ENCODE peak calls at places on chromosomes 11 and 22, in seven cellular contexts. E, T, P, S, M, L and H are unnamed samples.

GRCh38 chr11:35324183-35324582 is 95.2 kb downstream of the SLC1A2 start:
- DNase-seq in T (no peak), L (no peak), M (no peak), E (no peak), P (no peak), S (no peak), H (no peak)

GRCh38 chr22:50698546-50698945 is 25.9 kb downstream of the SHANK3 start:
- DNase-seq in S (no peak), E (no peak), P (no peak), M (no peak), L (peak; percentile 19), T (no peak), H (no peak)

GRCh38 chr11:130947889-130948288 is 31.6 kb upstream of the SNX19 start:
- DNase-seq in T (no peak), S (peak; percentile 41), P (no peak), M (no peak), E (no peak), L (no peak), H (no peak)

GRCh38 chr22:22168190-22168940 is 76.2 kb upstream of the VPREB1 start:
- DNase-seq in M (no peak), L (no peak), E (no peak), T (no peak), S (peak; percentile 70), P (no peak), H (no peak)

GRCh38 chr11:67119577-67120391 is 721 bp downstream of the KDM2A start:
- DNase-seq in S (no peak), E (no peak), T (no peak), M (peak; percentile 49), P (no peak), L (no peak), H (no peak)

GRCh38 chr22:23763579-23764331 is 965 bp downstream of the C22orf15 start:
- DNase-seq in T (no peak), S (no peak), E (no peak), L (no peak), M (no peak), P (no peak), H (no peak)

GRCh38 chr11:65498042-65498726 is 661 bp upstream of the MALAT1 start:
- DNase-seq in M (no peak), P (peak; percentile 63), T (no peak), L (no peak), E (peak; percentile 14), S (peak; percentile 75), H (no peak)

GRCh38 chr22:24060375-24060788 is 49.3 kb downstream of the CABIN1 start:
- DNase-seq in E (peak; percentile 96), L (no peak), M (peak; percentile 97), S (peak; percentile 98), P (peak; percentile 45), T (no peak), H (no peak)

GRCh38 chr11:72069787-72070251 is 10.5 kb downstream of the NUMA1 start:
- DNase-seq in P (peak; percentile 78), L (peak; percentile 79), S (peak; percentile 92), T (peak; percentile 74), E (peak; percentile 63), M (peak; percentile 81), H (no peak)

GRCh38 chr11:44607324-44607962 is 42.0 kb downstream of the CD82 start:
- DNase-seq in T (no peak), E (no peak), S (peak; percentile 54), M (no peak), L (no peak), P (no peak), H (no peak)

GRCh38 chr22:27372364-27372763 is 429.2 kb downstream of the MN1 start:
- DNase-seq in E (no peak), S (no peak), L (no peak), T (no peak), P (no peak), M (no peak), H (no peak)

GRCh38 chr11:13120691-13121090 is 111.6 kb downstream of the RASSF10 start:
- DNase-seq in S (peak; percentile 82), E (peak; percentile 15), L (no peak), M (peak; percentile 57), T (no peak), P (no peak), H (no peak)

GRCh38 chr22:25680949-25681348 is 61.0 kb upstream of the MYO18B start:
- DNase-seq in S (no peak), E (no peak), M (no peak), T (no peak), P (no peak), L (no peak), H (no peak)

GRCh38 chr11:130904380-130904779 is 11.9 kb downstream of the SNX19 start:
- DNase-seq in P (no peak), M (no peak), T (no peak), L (no peak), S (peak; percentile 35), E (no peak), H (no peak)

DNA sequence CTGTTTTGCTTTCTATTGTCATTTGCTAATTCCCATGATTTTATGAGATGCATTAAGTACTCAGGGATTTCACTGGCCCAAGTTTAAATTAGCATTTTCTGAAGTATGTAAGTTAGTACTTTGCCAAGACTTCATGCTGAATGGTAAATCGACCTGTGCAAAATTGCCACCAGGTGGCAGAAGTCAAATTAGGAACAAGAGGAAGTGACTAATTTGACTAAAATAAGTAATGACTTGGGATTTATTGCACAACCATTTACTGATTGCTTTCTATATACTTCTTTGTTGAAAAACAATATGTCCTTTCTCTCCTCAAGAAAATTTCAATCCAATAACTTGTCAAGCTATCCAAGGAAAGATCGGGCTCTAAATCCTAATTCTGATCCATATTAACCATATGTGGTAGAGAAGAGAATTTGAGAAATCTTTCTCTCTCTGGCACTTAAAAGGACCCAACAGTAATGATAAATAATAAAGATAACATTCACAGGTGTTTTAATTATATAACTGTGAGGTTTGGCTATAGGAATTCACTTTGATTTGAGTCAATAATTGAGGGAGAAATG is 253.7 kb upstream of the CHORDC1 start:
- DNase-seq in M (peak; percentile 56), P (peak; percentile 37), L (no peak), S (peak; percentile 26), E (peak; percentile 43), T (no peak), H (no peak)
- TF ChIP-seq CTCF in M (peak; percentile 32), P (no peak), L (peak; percentile 63), S (peak; percentile 10), E (peak; percentile 55), T (peak; percentile 25), H (peak; percentile 51)

GRCh38 chr22:17637490-17638181 is 921 bp upstream of the BCL2L13 start:
- DNase-seq in S (no peak), E (no peak), L (no peak), T (no peak), M (no peak), P (no peak), H (no peak)

GRCh38 chr22:17633998-17634323 is 4.6 kb upstream of the BCL2L13 start:
- DNase-seq in E (no peak), P (no peak), L (no peak), T (no peak), M (no peak), S (no peak), H (no peak)

GRCh38 chr22:17638432-17639237 is at the start of gene BCL2L13:
- DNase-seq in T (peak; percentile 71), L (peak; percentile 92), P (peak; percentile 95), S (peak; percentile 80), E (peak; percentile 82), M (peak; percentile 85), H (peak; percentile 63)

GRCh38 chr22:17634696-17635095 is 3.9 kb upstream of the BCL2L13 start:
- DNase-seq in P (no peak), T (no peak), M (no peak), S (no peak), L (no peak), E (no peak), H (no peak)

GRCh38 chr22:17638182-17638431 is 450 bp upstream of the BCL2L13 start:
- DNase-seq in P (no peak), S (no peak), L (no peak), E (no peak), M (no peak), T (no peak), H (no peak)
- TF ChIP-seq CTCF in P (no peak), S (peak; percentile 16), L (no peak), E (peak; percentile 48), M (no peak), T (no peak), H (no peak)

GRCh38 chr11:57513446-57513795 is 2.1 kb downstream of the SLC43A1 start:
- DNase-seq in S (no peak), T (no peak), L (no peak), E (no peak), P (no peak), M (no peak), H (no peak)

GRCh38 chr11:57513911-57514537 is 1.5 kb downstream of the SLC43A1 start:
- DNase-seq in P (peak; percentile 69), S (peak; percentile 35), M (no peak), L (peak; percentile 42), T (no peak), E (no peak), H (peak; percentile 43)

GRCh38 chr11:57516061-57516443 is 550 bp upstream of the SLC43A1 start:
- DNase-seq in M (no peak), S (no peak), L (no peak), P (no peak), E (no peak), T (no peak), H (no peak)

GRCh38 chr11:57514538-57515331 is 767 bp downstream of the SLC43A1 start:
- DNase-seq in T (no peak), S (peak; percentile 27), M (peak; percentile 36), L (peak; percentile 69), E (peak; percentile 16), P (peak; percentile 69), H (no peak)

DNA sequence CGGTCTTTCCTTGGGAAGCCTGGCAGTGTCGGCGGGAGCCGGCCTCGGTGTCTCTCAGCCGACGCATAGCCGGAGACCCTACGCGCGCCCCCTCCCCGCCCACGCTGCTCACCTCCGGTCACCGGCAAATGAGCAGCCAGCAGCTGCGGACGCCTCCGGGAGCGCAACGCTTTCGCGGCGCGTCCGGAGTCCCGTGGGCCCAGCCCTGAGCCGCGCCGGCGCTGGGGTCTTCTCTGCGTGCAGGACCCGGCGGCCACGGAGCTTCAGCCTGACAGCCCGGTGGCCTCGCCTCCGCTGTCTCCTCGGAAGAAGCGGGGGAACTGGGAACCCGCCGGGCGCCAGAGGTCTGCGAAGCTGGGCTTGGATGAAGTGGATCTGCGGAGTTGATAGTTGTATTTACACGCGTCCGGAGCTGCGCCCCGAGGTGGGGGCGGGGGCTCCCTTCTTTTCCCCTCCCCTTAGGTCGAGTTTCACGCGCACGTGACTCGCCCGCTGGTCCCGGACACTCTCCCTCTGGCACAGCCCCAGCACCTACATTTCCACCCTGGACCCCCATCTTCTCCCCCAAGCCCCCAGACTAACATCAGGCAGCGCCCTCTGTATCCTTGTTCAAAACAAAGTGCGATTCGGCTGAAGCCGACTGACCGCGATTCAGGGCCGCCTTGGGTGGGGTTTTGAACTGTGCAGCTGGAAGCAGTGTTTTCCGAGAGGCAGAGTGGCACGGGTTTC is at the start of gene SLC43A1:
- DNase-seq in M (peak; percentile 69), E (peak; percentile 47), P (peak; percentile 66), T (no peak), L (peak; percentile 71), S (peak; percentile 59), H (peak; percentile 56)
- TF ChIP-seq CTCF in M (no peak), E (no peak), P (no peak), T (no peak), L (no peak), S (no peak), H (no peak)

DNA sequence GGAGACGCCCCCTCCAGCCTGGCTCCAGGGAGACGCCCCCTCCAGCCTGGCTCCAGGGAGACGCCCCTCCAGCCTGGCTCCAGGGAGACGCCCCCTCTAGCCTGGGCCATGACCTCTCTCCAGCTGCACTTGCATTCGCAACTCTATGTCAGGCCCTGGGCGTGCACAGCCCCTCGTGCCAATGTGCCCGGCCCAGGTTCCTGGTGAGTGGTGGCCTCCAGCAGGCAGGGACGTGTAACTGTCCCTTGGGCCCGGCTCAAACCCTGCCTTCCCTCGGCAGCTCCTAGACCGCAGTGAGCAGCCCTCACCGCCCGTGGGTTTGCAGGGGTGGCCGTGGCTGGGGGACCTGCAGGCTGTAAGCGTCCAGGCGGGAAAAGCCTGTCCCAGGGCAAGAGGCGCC is 6.8 kb downstream of the MUC6 start:
- DNase-seq in L (no peak), S (no peak), P (no peak), T (no peak), E (no peak), M (no peak), H (no peak)
- TF ChIP-seq CTCF in L (no peak), S (no peak), P (no peak), T (no peak), E (no peak), M (no peak), H (no peak)